ENCODE peak calls at places on chromosomes 1 and 21, in five cellular contexts. B, Y, A, L and Q are unnamed samples.

GRCh38 chr1:202638019-202638887 is 72.0 kb downstream of the SYT2 start:
- DNase-seq in B (no peak), Y (no peak), A (no peak), L (no peak), Q (no peak)

GRCh38 chr1:118985611-118986290 is 2.4 kb downstream of the TBX15 start:
- DNase-seq in A (no peak), L (no peak), B (no peak), Y (no peak), Q (peak)

GRCh38 chr1:177328251-177328650 is 157.5 kb downstream of the BRINP2 start:
- DNase-seq in A (no peak), B (no peak), L (no peak), Y (no peak), Q (no peak)

GRCh38 chr21:44592446-44593365 is at the start of gene KRTAP10-6:
- DNase-seq in A (no peak), L (peak), B (no peak), Y (no peak), Q (no peak)

GRCh38 chr1:198904356-198904755 is 265.5 kb downstream of the PTPRC start:
- DNase-seq in L (no peak), A (no peak), B (no peak), Y (no peak), Q (no peak)

GRCh38 chr1:170271430-170271829 is 125.7 kb downstream of the NTMT2 start:
- DNase-seq in L (no peak), B (no peak), A (no peak), Y (no peak), Q (no peak)

GRCh38 chr1:204806943-204807624 is 63.6 kb upstream of the NFASC start:
- DNase-seq in A (peak), L (peak), B (peak), Y (peak), Q (peak)

GRCh38 chr1:161739865-161740566 is 9.6 kb upstream of the DUSP12 start:
- DNase-seq in B (no peak), Y (no peak), A (no peak), L (no peak), Q (no peak)

GRCh38 chr1:25197982-25198681 is 34.2 kb downstream of the SYF2 start:
- DNase-seq in L (no peak), A (peak), B (no peak), Y (no peak), Q (no peak)

GRCh38 chr1:54332781-54333585 is 73.2 kb downstream of the SSBP3 start:
- DNase-seq in L (no peak), B (no peak), A (no peak), Y (no peak), Q (no peak)

GRCh38 chr1:228900099-228900965 is 165.1 kb downstream of the RHOU start:
- DNase-seq in L (peak), A (no peak), B (no peak), Y (no peak), Q (peak)

GRCh38 chr1:11098931-11099309 is 749 bp downstream of the EXOSC10 start:
- DNase-seq in A (no peak), Y (no peak), L (no peak), B (no peak), Q (no peak)

DNA sequence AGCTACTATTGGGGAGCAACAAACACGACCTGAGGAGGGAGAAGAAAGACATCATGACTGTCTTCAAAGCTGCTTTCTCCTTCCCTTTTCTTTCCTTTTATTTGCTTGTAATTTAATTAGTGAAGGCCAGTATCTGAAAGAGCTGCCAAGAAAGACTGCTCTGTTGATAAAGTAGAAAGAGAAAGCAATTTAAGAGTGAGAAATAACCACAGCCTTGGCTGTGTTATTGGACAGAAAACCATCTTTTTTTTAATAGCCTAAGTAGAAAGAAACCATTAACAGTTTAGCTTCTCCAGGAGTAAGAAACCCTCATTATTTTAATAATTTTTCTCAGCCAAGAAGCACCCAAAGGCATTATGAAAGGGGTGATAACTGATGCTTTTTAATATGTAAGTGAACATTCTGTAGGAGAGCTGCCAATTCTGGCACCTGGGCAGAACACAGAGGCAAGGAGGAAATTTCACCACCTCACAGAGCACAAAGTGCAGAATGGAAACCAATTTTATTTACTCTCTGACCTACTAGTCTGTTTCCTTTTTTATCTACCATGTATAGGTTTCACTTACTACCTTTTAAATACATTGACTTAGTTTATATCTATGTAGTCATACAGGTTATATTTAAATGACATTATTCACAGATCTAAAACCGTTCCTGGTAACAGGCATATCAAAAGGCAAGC is 703.2 kb downstream of the MRPL39 start:
- DNase-seq in Y (no peak), B (no peak), L (no peak), A (no peak), Q (no peak)
- TF ChIP-seq GABPA in Y (no peak), B (no peak), L (no peak), A (no peak), Q (no peak)

DNA sequence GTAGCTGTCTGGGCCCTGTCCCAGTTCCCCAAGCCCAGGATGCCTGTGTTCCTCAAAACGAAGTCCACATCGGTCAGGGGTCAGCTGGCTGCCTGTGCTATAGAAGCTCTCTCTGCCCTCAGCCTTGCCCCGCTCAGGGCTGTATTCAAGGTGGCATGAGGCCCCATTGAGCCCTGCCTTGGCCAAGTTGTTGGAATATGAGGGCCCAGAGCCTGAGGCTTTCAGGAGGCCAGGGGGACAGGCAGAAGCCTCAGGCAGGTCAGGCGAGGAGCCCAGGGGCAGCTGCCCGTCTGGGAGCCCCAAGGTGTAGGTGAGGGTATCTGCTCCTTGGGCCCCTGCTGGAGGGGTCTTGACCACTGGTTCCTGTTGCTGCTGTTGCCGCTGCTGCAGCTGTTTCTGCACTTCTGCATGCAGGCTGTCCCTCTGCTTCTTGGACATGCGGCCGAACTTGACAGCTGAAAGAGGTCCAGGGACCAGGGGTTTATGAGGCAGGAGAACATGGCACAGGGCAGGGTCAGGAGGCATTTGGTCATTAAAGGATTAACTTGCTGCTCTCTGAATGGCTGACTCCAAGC is 9.8 kb upstream of the LINGO4 start:
- DNase-seq in A (no peak), Y (no peak), L (no peak), B (no peak), Q (no peak)
- H3K9ac ChIP-seq in A (no peak), Y (no peak), L (no peak), B (no peak), Q (no peak)

GRCh38 chr1:117077267-117077666 is 17.1 kb downstream of the TTF2 start:
- DNase-seq in B (no peak), A (no peak), L (no peak), Y (no peak), Q (no peak)
- TF ChIP-seq GABPA in B (no peak), A (no peak), L (no peak), Y (no peak), Q (no peak)

GRCh38 chr1:173420330-173420806 is 56.8 kb upstream of the PRDX6 start:
- DNase-seq in B (no peak), L (peak), A (peak), Y (peak), Q (peak)
- H3K9ac ChIP-seq in B (no peak), L (no peak), A (no peak), Y (no peak), Q (no peak)

DNA sequence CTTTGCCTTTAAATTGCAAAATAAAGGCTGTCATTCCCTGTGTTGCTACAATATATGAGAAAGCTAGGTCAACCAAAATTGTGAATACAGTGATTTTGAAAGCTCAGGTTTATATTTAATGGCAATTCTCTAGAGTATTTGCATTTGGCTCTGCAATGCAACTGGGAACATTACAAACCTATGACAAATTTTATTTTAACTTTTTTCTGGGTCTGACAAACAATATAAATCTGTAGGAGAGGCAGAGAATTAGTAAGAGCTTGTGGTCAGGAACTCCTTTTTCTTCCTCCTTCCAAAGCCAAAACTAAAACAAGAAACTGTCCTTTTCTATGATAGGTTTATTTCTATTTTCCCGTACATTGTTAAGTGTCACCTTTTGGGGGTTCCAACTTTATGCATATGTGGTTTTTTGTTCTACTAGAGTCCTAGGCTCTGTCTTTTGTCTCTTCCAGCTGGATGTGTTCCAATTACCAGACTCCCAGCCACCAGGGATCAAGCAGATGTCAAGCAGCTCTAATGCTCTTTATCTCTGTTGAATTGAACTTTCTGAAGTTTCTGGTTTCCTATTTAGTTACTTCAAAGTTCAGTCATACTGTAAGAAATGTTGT is 106.9 kb downstream of the ASH1L start:
- DNase-seq in L (no peak), A (no peak), Y (no peak), B (no peak), Q (peak)
- TF ChIP-seq GABPA in L (no peak), A (no peak), Y (no peak), B (no peak), Q (no peak)

GRCh38 chr1:234975122-234975940 is 153.3 kb downstream of the TOMM20 start:
- DNase-seq in B (no peak), L (no peak), A (peak), Y (peak), Q (no peak)

GRCh38 chr1:234971586-234972297 is 156.9 kb downstream of the TOMM20 start:
- DNase-seq in B (peak), L (peak), Y (no peak), A (no peak), Q (no peak)

GRCh38 chr1:234972411-234973191 is 156.0 kb downstream of the TOMM20 start:
- DNase-seq in L (no peak), Y (no peak), B (no peak), A (no peak), Q (no peak)

GRCh38 chr1:234975941-234976871 is 152.4 kb downstream of the TOMM20 start:
- DNase-seq in L (no peak), Y (no peak), B (no peak), A (peak), Q (no peak)

DNA sequence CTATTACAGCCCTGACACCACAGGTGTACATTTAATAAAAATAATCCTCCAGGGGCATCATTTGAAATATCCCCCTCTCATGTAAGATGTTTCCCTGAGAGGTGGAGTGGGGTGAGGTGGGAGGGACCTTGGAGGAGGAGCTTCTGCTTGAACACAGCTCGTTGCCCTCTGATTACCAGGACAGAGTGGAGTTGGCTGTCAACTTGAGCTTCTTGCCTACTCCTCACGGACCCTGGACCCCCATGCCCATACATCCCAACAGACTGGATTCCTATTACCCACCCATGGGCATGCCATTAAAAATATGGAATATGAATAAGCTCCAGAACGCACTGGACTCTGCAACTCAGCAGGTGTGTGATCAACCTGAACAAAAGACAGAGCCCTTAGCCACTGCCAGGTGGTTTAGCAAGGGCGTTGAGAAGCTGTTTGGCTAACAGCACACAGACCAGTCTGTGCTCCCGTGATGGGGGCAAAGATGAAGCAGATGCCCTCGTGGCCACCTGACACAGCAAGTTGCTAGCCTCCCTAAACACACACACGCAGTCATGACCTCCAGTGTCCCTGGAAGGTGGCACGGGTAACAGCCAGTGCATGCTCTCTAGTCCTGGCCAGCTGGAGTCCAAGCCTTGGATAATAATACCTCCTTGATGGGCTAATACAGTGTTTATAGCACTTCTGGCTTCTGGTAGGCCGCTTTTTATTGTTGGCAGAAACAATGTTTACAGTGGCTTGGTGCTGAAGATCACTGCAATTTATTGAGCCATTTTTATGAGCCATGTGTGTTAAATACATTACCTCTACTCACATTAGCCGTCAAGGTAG is 155.0 kb downstream of the TOMM20 start:
- DNase-seq in L (no peak), Y (no peak), B (no peak), A (no peak), Q (no peak)
- H3K9ac ChIP-seq in L (no peak), Y (peak), B (no peak), A (peak), Q (no peak)

GRCh38 chr21:27678511-27678910 is 711.6 kb upstream of the ADAMTS5 start:
- DNase-seq in B (no peak), Y (no peak), A (no peak), L (no peak), Q (no peak)

GRCh38 chr21:27677547-27677946 is 710.7 kb upstream of the ADAMTS5 start:
- DNase-seq in Y (no peak), L (no peak), A (no peak), B (no peak), Q (no peak)

GRCh38 chr21:27674037-27674436 is 707.1 kb upstream of the ADAMTS5 start:
- DNase-seq in B (no peak), L (no peak), Y (no peak), A (no peak), Q (no peak)
- TF ChIP-seq GABPA in B (no peak), L (no peak), Y (no peak), A (no peak), Q (no peak)